ENCODE peak calls at places on chromosome 11, in six cellular contexts. One of them, this sample, is unnamed.

GRCh38 chr11:119094816-119095065 is 6.9 kb downstream of the DPAGT1 start:
- DNase-seq in NB4: peak; percentile 86
- DNase-seq in activated CD4-positive, CD25-positive, alpha-beta regulatory T cell treated with anti-CD3 and anti-CD28 coated beads, Interleukin-2, amount 50 U/mL, for 72 hours: peak; percentile 72
- DNase-seq in GF-D8: peak; percentile 76
- DNase-seq in GM13977: peak; percentile 79
- DNase-seq in NCI-H524: peak; percentile 69
- DNase-seq in this sample: peak; percentile 86

GRCh38 chr11:70243912-70244652 is 26.4 kb upstream of the PPFIA1 start:
- DNase-seq in NB4: no peak
- DNase-seq in activated CD4-positive, CD25-positive, alpha-beta regulatory T cell treated with anti-CD3 and anti-CD28 coated beads, Interleukin-2, amount 50 U/mL, for 72 hours: no peak
- DNase-seq in GF-D8: no peak
- DNase-seq in GM13977: no peak
- DNase-seq in NCI-H524: no peak
- DNase-seq in this sample: no peak

GRCh38 chr11:65300621-65301290 is 13.9 kb upstream of the CDC42EP2 start:
- DNase-seq in NB4: no peak
- DNase-seq in activated CD4-positive, CD25-positive, alpha-beta regulatory T cell treated with anti-CD3 and anti-CD28 coated beads, Interleukin-2, amount 50 U/mL, for 72 hours: no peak
- DNase-seq in GF-D8: no peak
- DNase-seq in GM13977: no peak
- DNase-seq in NCI-H524: no peak
- DNase-seq in this sample: no peak

GRCh38 chr11:6022954-6023353 is 7.6 kb downstream of the OR56A1 start:
- DNase-seq in NB4: peak; percentile 54
- DNase-seq in activated CD4-positive, CD25-positive, alpha-beta regulatory T cell treated with anti-CD3 and anti-CD28 coated beads, Interleukin-2, amount 50 U/mL, for 72 hours: no peak
- DNase-seq in GF-D8: no peak
- DNase-seq in GM13977: peak; percentile 31
- DNase-seq in NCI-H524: peak; percentile 44
- DNase-seq in this sample: peak; percentile 73

GRCh38 chr11:65445604-65446445 is 23.2 kb downstream of the NEAT1 start:
- DNase-seq in NB4: peak; percentile 61
- DNase-seq in activated CD4-positive, CD25-positive, alpha-beta regulatory T cell treated with anti-CD3 and anti-CD28 coated beads, Interleukin-2, amount 50 U/mL, for 72 hours: no peak
- DNase-seq in GF-D8: no peak
- DNase-seq in GM13977: no peak
- DNase-seq in NCI-H524: no peak
- DNase-seq in this sample: peak; percentile 77

GRCh38 chr11:120061036-120061760 is 76.7 kb downstream of the TRIM29 start:
- DNase-seq in NB4: no peak
- DNase-seq in activated CD4-positive, CD25-positive, alpha-beta regulatory T cell treated with anti-CD3 and anti-CD28 coated beads, Interleukin-2, amount 50 U/mL, for 72 hours: no peak
- DNase-seq in GF-D8: no peak
- DNase-seq in GM13977: no peak
- DNase-seq in NCI-H524: peak; percentile 36
- DNase-seq in this sample: no peak

GRCh38 chr11:41660585-41660984 is 201.1 kb upstream of the LRRC4C start:
- DNase-seq in NB4: peak; percentile 15
- DNase-seq in activated CD4-positive, CD25-positive, alpha-beta regulatory T cell treated with anti-CD3 and anti-CD28 coated beads, Interleukin-2, amount 50 U/mL, for 72 hours: no peak
- DNase-seq in GF-D8: no peak
- DNase-seq in GM13977: no peak
- DNase-seq in NCI-H524: no peak
- DNase-seq in this sample: no peak

GRCh38 chr11:114447444-114447843 is 8.2 kb downstream of the REXO2 start:
- DNase-seq in NB4: no peak
- DNase-seq in activated CD4-positive, CD25-positive, alpha-beta regulatory T cell treated with anti-CD3 and anti-CD28 coated beads, Interleukin-2, amount 50 U/mL, for 72 hours: no peak
- DNase-seq in GF-D8: no peak
- DNase-seq in GM13977: no peak
- DNase-seq in NCI-H524: no peak
- DNase-seq in this sample: peak; percentile 22

GRCh38 chr11:83054904-83055380 is 16.8 kb downstream of the RAB30 start:
- DNase-seq in NB4: no peak
- DNase-seq in activated CD4-positive, CD25-positive, alpha-beta regulatory T cell treated with anti-CD3 and anti-CD28 coated beads, Interleukin-2, amount 50 U/mL, for 72 hours: no peak
- DNase-seq in GF-D8: no peak
- DNase-seq in GM13977: no peak
- DNase-seq in NCI-H524: peak; percentile 13
- DNase-seq in this sample: no peak

GRCh38 chr11:36452987-36453386 is 57.1 kb downstream of the TRAF6 start:
- DNase-seq in NB4: peak; percentile 84
- DNase-seq in activated CD4-positive, CD25-positive, alpha-beta regulatory T cell treated with anti-CD3 and anti-CD28 coated beads, Interleukin-2, amount 50 U/mL, for 72 hours: no peak
- DNase-seq in GF-D8: peak; percentile 59
- DNase-seq in GM13977: no peak
- DNase-seq in NCI-H524: no peak
- DNase-seq in this sample: peak; percentile 12

GRCh38 chr11:72091292-72091691 is 10.6 kb downstream of the LRRC51 start:
- DNase-seq in NB4: peak; percentile 80
- DNase-seq in activated CD4-positive, CD25-positive, alpha-beta regulatory T cell treated with anti-CD3 and anti-CD28 coated beads, Interleukin-2, amount 50 U/mL, for 72 hours: peak; percentile 49
- DNase-seq in GF-D8: peak; percentile 78
- DNase-seq in GM13977: peak; percentile 73
- DNase-seq in NCI-H524: peak; percentile 58
- DNase-seq in this sample: peak; percentile 74

GRCh38 chr11:60993611-60994010 is 22.1 kb downstream of the CD6 start:
- DNase-seq in NB4: no peak
- DNase-seq in activated CD4-positive, CD25-positive, alpha-beta regulatory T cell treated with anti-CD3 and anti-CD28 coated beads, Interleukin-2, amount 50 U/mL, for 72 hours: no peak
- DNase-seq in GF-D8: no peak
- DNase-seq in GM13977: no peak
- DNase-seq in NCI-H524: peak; percentile 18
- DNase-seq in this sample: no peak

GRCh38 chr11:44725016-44725651 is 1.6 kb upstream of the TSPAN18 start:
- DNase-seq in NB4: no peak
- DNase-seq in activated CD4-positive, CD25-positive, alpha-beta regulatory T cell treated with anti-CD3 and anti-CD28 coated beads, Interleukin-2, amount 50 U/mL, for 72 hours: no peak
- DNase-seq in GF-D8: no peak
- DNase-seq in GM13977: no peak
- DNase-seq in NCI-H524: no peak
- DNase-seq in this sample: no peak

GRCh38 chr11:96426356-96427103 is 36.7 kb downstream of the JRKL start:
- DNase-seq in NB4: peak; percentile 70
- DNase-seq in activated CD4-positive, CD25-positive, alpha-beta regulatory T cell treated with anti-CD3 and anti-CD28 coated beads, Interleukin-2, amount 50 U/mL, for 72 hours: no peak
- DNase-seq in GF-D8: no peak
- DNase-seq in GM13977: peak; percentile 29
- DNase-seq in NCI-H524: peak; percentile 50
- DNase-seq in this sample: peak; percentile 75

GRCh38 chr11:73257342-73258103 is 14.6 kb upstream of the P2RY6 start:
- DNase-seq in NB4: no peak
- DNase-seq in activated CD4-positive, CD25-positive, alpha-beta regulatory T cell treated with anti-CD3 and anti-CD28 coated beads, Interleukin-2, amount 50 U/mL, for 72 hours: peak; percentile 9
- DNase-seq in GF-D8: no peak
- DNase-seq in GM13977: no peak
- DNase-seq in NCI-H524: no peak
- DNase-seq in this sample: peak; percentile 90

GRCh38 chr11:75655619-75656018 is 13.2 kb downstream of the MAP6 start:
- DNase-seq in NB4: no peak
- DNase-seq in activated CD4-positive, CD25-positive, alpha-beta regulatory T cell treated with anti-CD3 and anti-CD28 coated beads, Interleukin-2, amount 50 U/mL, for 72 hours: no peak
- DNase-seq in GF-D8: no peak
- DNase-seq in GM13977: no peak
- DNase-seq in NCI-H524: no peak
- DNase-seq in this sample: no peak

GRCh38 chr11:121482231-121483129 is 29.7 kb upstream of the SORL1-AS1 start:
- DNase-seq in NB4: peak; percentile 97
- DNase-seq in activated CD4-positive, CD25-positive, alpha-beta regulatory T cell treated with anti-CD3 and anti-CD28 coated beads, Interleukin-2, amount 50 U/mL, for 72 hours: no peak
- DNase-seq in GF-D8: peak; percentile 78
- DNase-seq in GM13977: peak; percentile 45
- DNase-seq in NCI-H524: no peak
- DNase-seq in this sample: peak; percentile 34

GRCh38 chr11:1041936-1042608 is 5.6 kb upstream of the MUC6 start:
- DNase-seq in NB4: no peak
- DNase-seq in activated CD4-positive, CD25-positive, alpha-beta regulatory T cell treated with anti-CD3 and anti-CD28 coated beads, Interleukin-2, amount 50 U/mL, for 72 hours: no peak
- DNase-seq in GF-D8: no peak
- DNase-seq in GM13977: no peak
- DNase-seq in NCI-H524: no peak
- DNase-seq in this sample: peak; percentile 69

GRCh38 chr11:68118753-68119448 is 2.3 kb downstream of the CHKA start:
- DNase-seq in NB4: peak; percentile 88
- DNase-seq in activated CD4-positive, CD25-positive, alpha-beta regulatory T cell treated with anti-CD3 and anti-CD28 coated beads, Interleukin-2, amount 50 U/mL, for 72 hours: no peak
- DNase-seq in GF-D8: peak; percentile 78
- DNase-seq in GM13977: peak; percentile 66
- DNase-seq in NCI-H524: peak; percentile 15
- DNase-seq in this sample: peak; percentile 31

GRCh38 chr11:130470832-130471706 is 22.6 kb downstream of the ADAMTS15 start:
- DNase-seq in NB4: no peak
- DNase-seq in activated CD4-positive, CD25-positive, alpha-beta regulatory T cell treated with anti-CD3 and anti-CD28 coated beads, Interleukin-2, amount 50 U/mL, for 72 hours: no peak
- DNase-seq in GF-D8: no peak
- DNase-seq in GM13977: no peak
- DNase-seq in NCI-H524: no peak
- DNase-seq in this sample: no peak

GRCh38 chr11:118921929-118922744 is 3.6 kb downstream of the BCL9L start:
- DNase-seq in NB4: no peak
- DNase-seq in activated CD4-positive, CD25-positive, alpha-beta regulatory T cell treated with anti-CD3 and anti-CD28 coated beads, Interleukin-2, amount 50 U/mL, for 72 hours: no peak
- DNase-seq in GF-D8: no peak
- DNase-seq in GM13977: no peak
- DNase-seq in NCI-H524: no peak
- DNase-seq in this sample: peak; percentile 85

GRCh38 chr11:72575533-72576170 is 98.6 kb downstream of the PDE2A start:
- DNase-seq in NB4: no peak
- DNase-seq in activated CD4-positive, CD25-positive, alpha-beta regulatory T cell treated with anti-CD3 and anti-CD28 coated beads, Interleukin-2, amount 50 U/mL, for 72 hours: no peak
- DNase-seq in GF-D8: no peak
- DNase-seq in GM13977: no peak
- DNase-seq in NCI-H524: no peak
- DNase-seq in this sample: no peak

GRCh38 chr11:111598546-111598945 is 3.7 kb upstream of the SIK2 start:
- DNase-seq in NB4: no peak
- DNase-seq in activated CD4-positive, CD25-positive, alpha-beta regulatory T cell treated with anti-CD3 and anti-CD28 coated beads, Interleukin-2, amount 50 U/mL, for 72 hours: no peak
- DNase-seq in GF-D8: no peak
- DNase-seq in GM13977: no peak
- DNase-seq in NCI-H524: no peak
- DNase-seq in this sample: no peak

GRCh38 chr11:68002575-68002942 is 1.3 kb downstream of the UNC93B1 start:
- DNase-seq in NB4: peak; percentile 67
- DNase-seq in activated CD4-positive, CD25-positive, alpha-beta regulatory T cell treated with anti-CD3 and anti-CD28 coated beads, Interleukin-2, amount 50 U/mL, for 72 hours: no peak
- DNase-seq in GF-D8: peak; percentile 79
- DNase-seq in GM13977: no peak
- DNase-seq in NCI-H524: no peak
- DNase-seq in this sample: no peak

GRCh38 chr11:121479355-121479754 is 26.6 kb upstream of the SORL1-AS1 start:
- DNase-seq in NB4: peak; percentile 89
- DNase-seq in activated CD4-positive, CD25-positive, alpha-beta regulatory T cell treated with anti-CD3 and anti-CD28 coated beads, Interleukin-2, amount 50 U/mL, for 72 hours: no peak
- DNase-seq in GF-D8: no peak
- DNase-seq in GM13977: no peak
- DNase-seq in NCI-H524: no peak
- DNase-seq in this sample: peak; percentile 72

GRCh38 chr11:33329705-33330329 is 72.6 kb downstream of the HIPK3 start:
- DNase-seq in NB4: peak; percentile 75
- DNase-seq in activated CD4-positive, CD25-positive, alpha-beta regulatory T cell treated with anti-CD3 and anti-CD28 coated beads, Interleukin-2, amount 50 U/mL, for 72 hours: no peak
- DNase-seq in GF-D8: no peak
- DNase-seq in GM13977: peak; percentile 34
- DNase-seq in NCI-H524: peak; percentile 65
- DNase-seq in this sample: peak; percentile 71

GRCh38 chr11:75663808-75664207 is 5.0 kb downstream of the MAP6 start:
- DNase-seq in NB4: no peak
- DNase-seq in activated CD4-positive, CD25-positive, alpha-beta regulatory T cell treated with anti-CD3 and anti-CD28 coated beads, Interleukin-2, amount 50 U/mL, for 72 hours: no peak
- DNase-seq in GF-D8: no peak
- DNase-seq in GM13977: no peak
- DNase-seq in NCI-H524: peak; percentile 76
- DNase-seq in this sample: no peak

GRCh38 chr11:68632802-68633201 is 51.5 kb upstream of the GAL start:
- DNase-seq in NB4: peak; percentile 82
- DNase-seq in activated CD4-positive, CD25-positive, alpha-beta regulatory T cell treated with anti-CD3 and anti-CD28 coated beads, Interleukin-2, amount 50 U/mL, for 72 hours: no peak
- DNase-seq in GF-D8: peak; percentile 9
- DNase-seq in GM13977: no peak
- DNase-seq in NCI-H524: peak; percentile 78
- DNase-seq in this sample: peak; percentile 78

GRCh38 chr11:67436459-67437081 is 912 bp downstream of the PTPRCAP start:
- DNase-seq in NB4: peak; percentile 96
- DNase-seq in activated CD4-positive, CD25-positive, alpha-beta regulatory T cell treated with anti-CD3 and anti-CD28 coated beads, Interleukin-2, amount 50 U/mL, for 72 hours: peak; percentile 66
- DNase-seq in GF-D8: peak; percentile 68
- DNase-seq in GM13977: peak; percentile 93
- DNase-seq in NCI-H524: no peak
- DNase-seq in this sample: no peak

GRCh38 chr11:121067453-121067852 is 33.6 kb upstream of the TECTA start:
- DNase-seq in NB4: no peak
- DNase-seq in activated CD4-positive, CD25-positive, alpha-beta regulatory T cell treated with anti-CD3 and anti-CD28 coated beads, Interleukin-2, amount 50 U/mL, for 72 hours: no peak
- DNase-seq in GF-D8: no peak
- DNase-seq in GM13977: no peak
- DNase-seq in NCI-H524: no peak
- DNase-seq in this sample: no peak

GRCh38 chr11:122170815-122171475 is 54.9 kb upstream of the BLID start:
- DNase-seq in NB4: no peak
- DNase-seq in activated CD4-positive, CD25-positive, alpha-beta regulatory T cell treated with anti-CD3 and anti-CD28 coated beads, Interleukin-2, amount 50 U/mL, for 72 hours: no peak
- DNase-seq in GF-D8: no peak
- DNase-seq in GM13977: no peak
- DNase-seq in NCI-H524: no peak
- DNase-seq in this sample: no peak

GRCh38 chr11:13003726-13004493 is 5.2 kb upstream of the RASSF10 start:
- DNase-seq in NB4: no peak
- DNase-seq in activated CD4-positive, CD25-positive, alpha-beta regulatory T cell treated with anti-CD3 and anti-CD28 coated beads, Interleukin-2, amount 50 U/mL, for 72 hours: no peak
- DNase-seq in GF-D8: no peak
- DNase-seq in GM13977: no peak
- DNase-seq in NCI-H524: peak; percentile 19
- DNase-seq in this sample: no peak